ENCODE peak calls at places on chromosomes 13 and 19, in nine cellular contexts. V is H1, C is prostate gland, G is breast epithelium, M is GM23338, Q is suprapubic skin, D is transverse colon, S is sigmoid colon, T is SK-N-SH. Z is an unnamed sample.

GRCh38 chr13:111051041-111051440 is 64.1 kb upstream of the ARHGEF7 start:
- DNase-seq in V (no peak), M (no peak), C (no peak), D (no peak), Q (no peak), T (no peak), S (no peak), G (no peak), Z (no peak)

GRCh38 chr19:8361921-8362793 is 1.8 kb upstream of the ANGPTL4 start:
- DNase-seq in M (no peak), G (peak; percentile 97), S (peak; percentile 99), V (no peak), T (peak; percentile 84), D (peak; percentile 93), C (peak; percentile 98), Q (peak; percentile 96), Z (peak; percentile 86)

GRCh38 chr19:11138659-11139526 is 16.7 kb downstream of the SPC24 start:
- DNase-seq in Q (peak; percentile 90), G (no peak), M (peak; percentile 52), S (peak; percentile 94), C (no peak), V (no peak), T (peak; percentile 61), D (peak; percentile 62), Z (peak; percentile 77)

GRCh38 chr13:65532231-65532630 is 1697.9 kb downstream of the PCDH9 start:
- DNase-seq in G (no peak), V (no peak), T (no peak), Q (no peak), M (no peak), S (no peak), D (no peak), C (no peak), Z (no peak)

GRCh38 chr19:8648240-8648639 is 17.8 kb downstream of the NFILZ start:
- DNase-seq in V (no peak), C (no peak), S (no peak), D (no peak), T (no peak), G (no peak), Q (no peak), M (no peak), Z (no peak)

GRCh38 chr19:14722127-14722526 is 32.3 kb downstream of the ZNF333 start:
- DNase-seq in T (no peak), G (no peak), Q (no peak), V (no peak), D (no peak), C (no peak), S (no peak), M (no peak), Z (no peak)

GRCh38 chr19:46783670-46784069 is 4.7 kb downstream of the SLC1A5 start:
- DNase-seq in V (no peak), G (no peak), S (no peak), D (no peak), M (no peak), C (no peak), Q (no peak), T (no peak), Z (no peak)

GRCh38 chr13:32045963-32046785 is 14.6 kb downstream of the FRY start:
- DNase-seq in V (no peak), Q (no peak), T (no peak), G (no peak), S (no peak), C (no peak), M (peak; percentile 31), D (no peak), Z (no peak)

GRCh38 chr19:38434549-38435051 is 1.1 kb downstream of the RYR1 start:
- DNase-seq in Q (no peak), G (no peak), D (peak; percentile 16), V (no peak), S (no peak), M (peak; percentile 96), T (no peak), C (no peak), Z (no peak)

GRCh38 chr19:2022289-2022688 is 6.8 kb upstream of the BTBD2 start:
- DNase-seq in M (no peak), S (no peak), Q (no peak), V (no peak), G (no peak), T (no peak), C (no peak), D (no peak), Z (no peak)

GRCh38 chr19:16001481-16002312 is 52.9 kb downstream of the OR10H4 start:
- DNase-seq in T (no peak), M (no peak), D (peak; percentile 21), G (no peak), S (no peak), V (no peak), C (peak; percentile 15), Q (no peak), Z (no peak)

GRCh38 chr13:25213716-25214115 is 41.6 kb upstream of the AMER2 start:
- DNase-seq in S (no peak), G (no peak), C (peak; percentile 11), D (no peak), M (no peak), Q (no peak), V (no peak), T (no peak), Z (no peak)

GRCh38 chr19:743168-743687 is 7.7 kb upstream of the MISP start:
- DNase-seq in T (no peak), S (no peak), Q (no peak), D (peak; percentile 82), C (no peak), M (peak; percentile 78), G (no peak), V (no peak), Z (no peak)

GRCh38 chr19:45994456-45994988 is 745 bp upstream of the CCDC61 start:
- DNase-seq in Q (no peak), C (no peak), T (no peak), M (peak; percentile 58), V (no peak), S (no peak), D (no peak), G (no peak), Z (no peak)

GRCh38 chr19:15136234-15136954 is 29.2 kb downstream of the SYDE1 start:
- DNase-seq in Q (no peak), T (no peak), D (no peak), S (no peak), M (no peak), C (peak; percentile 52), G (no peak), V (no peak), Z (no peak)

GRCh38 chr13:39417131-39417530 is 185.9 kb downstream of the LHFPL6 start:
- DNase-seq in S (no peak), C (no peak), G (no peak), V (no peak), M (peak; percentile 77), D (no peak), Q (no peak), T (peak; percentile 18), Z (no peak)

GRCh38 chr19:49939721-49940481 is 10.6 kb upstream of the NUP62 start:
- DNase-seq in G (no peak), Q (no peak), V (no peak), D (no peak), M (peak; percentile 41), T (no peak), C (no peak), S (no peak), Z (peak; percentile 48)
- TF ChIP-seq CTCF in G (no peak), Q (no peak), V (peak; percentile 17), D (no peak), M (peak; percentile 33), T (peak; percentile 22), C (no peak), S (no peak), Z (no peak)

GRCh38 chr19:17348700-17349099 is 11.3 kb downstream of the GTPBP3 start:
- DNase-seq in Q (no peak), G (no peak), S (peak; percentile 81), V (peak; percentile 75), C (no peak), D (no peak), T (peak; percentile 86), M (peak; percentile 77), Z (peak; percentile 85)
- TF ChIP-seq POLR2AphosphoS5 in Q (peak; percentile 57), G (peak; percentile 75), S (peak; percentile 17), V (no peak), C (no peak), D (no peak), T (no peak), M (no peak), Z (peak; percentile 88)

GRCh38 chr13:50928088-50928487 is 18.5 kb downstream of the RNASEH2B start:
- DNase-seq in D (no peak), C (no peak), V (no peak), S (no peak), Q (no peak), M (peak; percentile 36), T (no peak), G (no peak), Z (no peak)
- H3K27ac ChIP-seq in D (no peak overlapping the region), C (no peak overlapping the region), V (no peak overlapping the region), S (no peak overlapping the region), Q (no peak overlapping the region), M (no peak overlapping the region), T (no peak overlapping the region), G (no peak overlapping the region), Z (no peak overlapping the region)

GRCh38 chr19:17515408-17516149 is 4.1 kb downstream of the PGLS start:
- DNase-seq in M (no peak), D (no peak), C (no peak), G (no peak), S (no peak), T (no peak), V (no peak), Q (no peak), Z (no peak)

GRCh38 chr19:17512574-17512939 is 1.1 kb downstream of the PGLS start:
- DNase-seq in S (no peak), V (no peak), Q (no peak), G (no peak), M (no peak), C (no peak), T (no peak), D (peak; percentile 40), Z (no peak)

GRCh38 chr19:17510220-17510993 is 1.0 kb upstream of the PGLS start:
- DNase-seq in Q (no peak), V (no peak), T (no peak), S (no peak), M (no peak), C (no peak), G (no peak), D (no peak), Z (peak; percentile 76)

GRCh38 chr19:17513801-17514200 is 2.4 kb downstream of the PGLS start:
- DNase-seq in D (no peak), G (no peak), M (no peak), S (no peak), T (no peak), V (no peak), C (no peak), Q (no peak), Z (no peak)

DNA sequence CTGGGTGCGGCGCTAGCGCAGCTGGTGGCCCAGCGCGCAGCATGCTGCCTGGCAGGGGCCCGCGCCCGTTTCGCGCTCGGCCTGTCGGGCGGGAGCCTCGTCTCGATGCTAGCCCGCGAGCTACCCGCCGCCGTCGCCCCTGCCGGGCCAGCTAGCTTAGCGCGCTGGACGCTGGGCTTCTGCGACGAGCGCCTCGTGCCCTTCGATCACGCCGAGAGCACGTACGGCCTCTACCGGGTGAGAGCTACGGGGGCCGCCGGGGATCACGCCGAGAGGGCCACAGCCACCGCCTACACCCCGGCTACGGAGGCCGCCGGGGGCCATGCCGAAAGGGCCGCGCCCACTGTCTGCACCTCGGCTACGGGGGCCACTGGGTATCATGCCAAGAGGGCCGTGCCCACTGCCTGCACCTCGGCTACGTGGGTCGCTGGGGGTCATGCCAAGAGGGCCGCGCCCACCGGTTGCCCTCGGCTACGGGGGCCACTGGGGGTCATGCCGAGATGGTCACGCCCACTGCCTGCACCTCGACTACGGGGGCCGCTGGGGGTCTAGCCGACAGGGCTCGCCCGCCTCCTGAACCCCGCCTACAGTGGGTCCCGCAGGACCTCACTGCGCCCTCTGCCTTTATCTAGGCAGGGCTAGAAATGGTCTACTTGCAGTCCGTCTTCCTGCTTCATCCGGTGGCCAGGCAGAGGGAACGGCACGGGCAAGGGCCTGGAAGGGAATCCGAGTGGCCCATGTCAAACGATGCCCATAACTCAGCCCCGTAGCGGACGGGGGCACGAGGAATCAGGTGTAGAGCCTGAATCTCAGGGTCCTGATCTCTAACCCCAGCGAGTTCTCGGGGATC is 500 bp downstream of the PGLS start:
- DNase-seq in V (peak; percentile 71), Q (peak; percentile 93), T (peak; percentile 93), C (peak; percentile 72), G (peak; percentile 77), M (peak; percentile 94), S (peak; percentile 95), D (peak; percentile 90), Z (peak; percentile 98)
- TF ChIP-seq CTCF in V (peak; percentile 38), Q (peak; percentile 22), T (peak; percentile 31), C (peak; percentile 39), G (no peak), M (peak; percentile 30), S (no peak), D (no peak), Z (peak; percentile 26)